ENCODE peak calls at places on chromosomes 13 and 19, in six cellular contexts. M is A673, A is GM23338, E is SK-N-SH, X is uterus, S is left ventricle myocardium inferior. T is an unnamed sample.

GRCh38 chr13:99258946-99259345 is 767 bp upstream of the GPR18 start:
- DNase-seq in A (no peak), X (no peak), S (no peak), E (no peak), M (no peak), T (no peak)

GRCh38 chr13:63605403-63605802 is 2189.8 kb upstream of the PCDH20 start:
- DNase-seq in M (no peak), E (no peak), A (no peak), X (no peak), S (no peak), T (no peak)

GRCh38 chr19:14554382-14554812 is 17.5 kb downstream of the NDUFB7 start:
- DNase-seq in A (peak), X (no peak), S (no peak), E (no peak), M (no peak), T (no peak)

GRCh38 chr13:33441015-33441414 is 155.5 kb upstream of the STARD13 start:
- DNase-seq in S (no peak), M (peak), E (peak), A (peak), X (no peak), T (peak)

GRCh38 chr19:1161716-1162115 is 12.4 kb downstream of the SBNO2 start:
- DNase-seq in A (no peak), S (no peak), X (no peak), E (no peak), M (no peak), T (no peak)

GRCh38 chr13:41130356-41130755 is 2.2 kb downstream of the KBTBD6 start:
- DNase-seq in A (no peak), X (no peak), S (no peak), M (no peak), E (no peak), T (no peak)

GRCh38 chr13:26020536-26021290 is 31.1 kb downstream of the SHISA2 start:
- DNase-seq in S (no peak), E (no peak), M (no peak), A (no peak), X (no peak), T (no peak)

GRCh38 chr13:33662392-33662791 is 155.6 kb upstream of the RFC3 start:
- DNase-seq in M (no peak), E (no peak), X (no peak), S (no peak), A (no peak), T (no peak)

GRCh38 chr13:77190349-77190748 is 136.5 kb downstream of the MYCBP2 start:
- DNase-seq in M (no peak), E (no peak), A (no peak), X (no peak), S (no peak), T (no peak)

GRCh38 chr19:55209430-55210119 is at the start of gene PTPRH:
- DNase-seq in M (no peak), A (no peak), S (no peak), X (no peak), E (no peak), T (no peak)

GRCh38 chr19:55342044-55342531 is 2.4 kb downstream of the KMT5C start:
- DNase-seq in A (peak), E (no peak), X (no peak), S (no peak), M (no peak), T (no peak)

GRCh38 chr13:77699059-77699680 is 1.7 kb downstream of the SLAIN1 start:
- DNase-seq in E (no peak), S (no peak), X (no peak), M (no peak), A (no peak), T (no peak)

GRCh38 chr19:40661616-40662015 is 28.8 kb downstream of the NUMBL start:
- DNase-seq in X (no peak), M (no peak), S (no peak), A (no peak), E (no peak), T (no peak)

GRCh38 chr19:40666803-40667438 is 23.5 kb downstream of the NUMBL start:
- DNase-seq in X (no peak), M (no peak), E (no peak), S (peak), A (no peak), T (no peak)

GRCh38 chr19:40659566-40659965 is 30.9 kb downstream of the NUMBL start:
- DNase-seq in M (no peak), E (no peak), S (no peak), A (no peak), X (no peak), T (no peak)

GRCh38 chr19:40663712-40664692 is 26.4 kb downstream of the NUMBL start:
- DNase-seq in A (no peak), X (peak), E (peak), M (no peak), S (peak), T (no peak)

GRCh38 chr19:40662925-40663711 is 27.3 kb downstream of the NUMBL start:
- DNase-seq in E (peak), S (peak), A (peak), M (peak), X (peak), T (peak)
- TF ChIP-seq CTCF in E (no peak), S (peak), A (peak), M (peak), X (no peak), T (peak)

DNA sequence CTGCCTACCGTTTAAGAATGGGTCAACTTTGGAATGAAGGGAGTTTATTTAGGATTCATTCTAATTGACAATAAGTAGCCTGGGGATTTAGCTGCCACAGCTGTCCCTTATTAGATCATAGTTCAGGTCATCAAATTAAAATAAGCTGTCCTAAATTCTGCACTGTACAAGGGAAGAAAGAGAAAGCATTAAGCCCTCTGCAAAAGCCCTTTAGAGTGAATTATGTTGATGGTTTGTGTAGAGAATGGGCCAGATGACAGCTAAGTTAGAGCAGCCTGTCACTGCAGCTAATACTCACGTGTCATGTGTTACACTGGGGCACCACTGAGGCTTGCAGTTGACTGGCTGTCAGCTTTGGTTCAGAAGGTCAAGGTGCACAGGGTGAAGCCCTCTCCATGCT is 737.1 kb upstream of the SLC10A2 start:
- DNase-seq in X (no peak), S (no peak), E (peak), A (no peak), M (no peak), T (no peak)
- H3K4me3 ChIP-seq in X (no peak), S (no peak), E (no peak), A (no peak), M (no peak), T (no peak)

GRCh38 chr13:20462533-20462915 is 63.1 kb downstream of the CRYL1 start:
- DNase-seq in S (no peak), X (no peak), A (peak), M (no peak), E (no peak), T (no peak)

GRCh38 chr13:20461481-20461859 is 64.2 kb downstream of the CRYL1 start:
- DNase-seq in E (no peak), X (no peak), A (no peak), S (no peak), M (peak), T (no peak)

GRCh38 chr13:20462921-20463320 is 62.7 kb downstream of the CRYL1 start:
- DNase-seq in E (no peak), S (no peak), M (no peak), A (no peak), X (no peak), T (no peak)

GRCh38 chr13:20461860-20462532 is 63.7 kb downstream of the CRYL1 start:
- DNase-seq in E (no peak), S (peak), A (peak), X (peak), M (peak), T (no peak)

GRCh38 chr13:20460744-20461143 is 64.9 kb downstream of the CRYL1 start:
- DNase-seq in X (no peak), S (no peak), M (peak), A (peak), E (no peak), T (no peak)
- TF ChIP-seq CTCF in X (no peak), S (no peak), M (no peak), A (no peak), E (no peak), T (no peak)

GRCh38 chr19:7682175-7682855 is 1.7 kb downstream of the TRAPPC5 start:
- DNase-seq in S (no peak), X (no peak), E (no peak), A (peak), M (no peak), T (no peak)
- H3K4me3 ChIP-seq in S (peak), X (no peak), E (peak), A (peak), M (peak), T (peak)

T was measured in epithelial cell of proximal tubule.